ENCODE peak calls at places on chromosome 2, in eight cellular contexts. One of them, this sample, is unnamed. For H3K4me1, the result is how much of the 10 kb centered on the place peaks cover.

GRCh38 chr2:45595724-45596435 is 15.2 kb downstream of the SRBD1 start:
- DNase-seq in mesenchymal stem cell: no peak
- DNase-seq in right atrium auricular region: no peak
- DNase-seq in IMR-90: peak
- DNase-seq in HepG2: no peak
- DNase-seq in lung: peak
- DNase-seq in kidney: no peak
- DNase-seq in breast epithelium: no peak
- DNase-seq in this sample: peak

GRCh38 chr2:224952942-224953657 is 89.2 kb downstream of the DOCK10 start:
- DNase-seq in mesenchymal stem cell: no peak
- DNase-seq in right atrium auricular region: no peak
- DNase-seq in IMR-90: no peak
- DNase-seq in HepG2: no peak
- DNase-seq in lung: peak
- DNase-seq in kidney: no peak
- DNase-seq in breast epithelium: no peak
- DNase-seq in this sample: no peak

GRCh38 chr2:233491326-233491725 is 75.3 kb downstream of the USP40 start:
- DNase-seq in mesenchymal stem cell: no peak
- DNase-seq in right atrium auricular region: no peak
- DNase-seq in IMR-90: no peak
- DNase-seq in HepG2: no peak
- DNase-seq in lung: no peak
- DNase-seq in kidney: no peak
- DNase-seq in breast epithelium: no peak
- DNase-seq in this sample: no peak

GRCh38 chr2:193868833-193869232 is 1674.1 kb upstream of the TMEFF2 start:
- DNase-seq in mesenchymal stem cell: no peak
- DNase-seq in right atrium auricular region: no peak
- DNase-seq in IMR-90: no peak
- DNase-seq in HepG2: no peak
- DNase-seq in lung: no peak
- DNase-seq in kidney: no peak
- DNase-seq in breast epithelium: no peak
- DNase-seq in this sample: no peak

GRCh38 chr2:30583204-30583749 is 136.2 kb downstream of the LCLAT1 start:
- DNase-seq in mesenchymal stem cell: no peak
- DNase-seq in right atrium auricular region: no peak
- DNase-seq in IMR-90: no peak
- DNase-seq in HepG2: no peak
- DNase-seq in lung: no peak
- DNase-seq in kidney: no peak
- DNase-seq in breast epithelium: no peak
- DNase-seq in this sample: no peak

GRCh38 chr2:56565143-56565542 is 381.4 kb downstream of the CCDC85A start:
- DNase-seq in mesenchymal stem cell: peak
- DNase-seq in right atrium auricular region: no peak
- DNase-seq in IMR-90: no peak
- DNase-seq in HepG2: no peak
- DNase-seq in lung: no peak
- DNase-seq in kidney: no peak
- DNase-seq in breast epithelium: no peak
- DNase-seq in this sample: no peak

GRCh38 chr2:158998486-158999248 is 30.2 kb downstream of the TANC1 start:
- DNase-seq in mesenchymal stem cell: peak
- DNase-seq in right atrium auricular region: no peak
- DNase-seq in IMR-90: peak
- DNase-seq in HepG2: peak
- DNase-seq in lung: no peak
- DNase-seq in kidney: no peak
- DNase-seq in breast epithelium: no peak
- DNase-seq in this sample: no peak

GRCh38 chr2:140383781-140384180 is 1603.6 kb upstream of the NXPH2 start:
- DNase-seq in mesenchymal stem cell: peak
- DNase-seq in right atrium auricular region: no peak
- DNase-seq in IMR-90: no peak
- DNase-seq in HepG2: no peak
- DNase-seq in lung: no peak
- DNase-seq in kidney: no peak
- DNase-seq in breast epithelium: no peak
- DNase-seq in this sample: no peak

GRCh38 chr2:102098756-102099155 is 43.8 kb upstream of the IL1R1 start:
- DNase-seq in mesenchymal stem cell: no peak
- DNase-seq in right atrium auricular region: no peak
- DNase-seq in IMR-90: no peak
- DNase-seq in HepG2: no peak
- DNase-seq in lung: no peak
- DNase-seq in kidney: no peak
- DNase-seq in breast epithelium: no peak
- DNase-seq in this sample: no peak

GRCh38 chr2:102101097-102101843 is 41.3 kb upstream of the IL1R1 start:
- DNase-seq in mesenchymal stem cell: peak
- DNase-seq in right atrium auricular region: no peak
- DNase-seq in IMR-90: no peak
- DNase-seq in HepG2: no peak
- DNase-seq in lung: no peak
- DNase-seq in kidney: no peak
- DNase-seq in breast epithelium: no peak
- DNase-seq in this sample: no peak

GRCh38 chr2:102101844-102102635 is 40.5 kb upstream of the IL1R1 start:
- DNase-seq in mesenchymal stem cell: no peak
- DNase-seq in right atrium auricular region: no peak
- DNase-seq in IMR-90: no peak
- DNase-seq in HepG2: peak
- DNase-seq in lung: no peak
- DNase-seq in kidney: no peak
- DNase-seq in breast epithelium: no peak
- DNase-seq in this sample: peak

GRCh38 chr2:102100371-102101096 is 42.0 kb upstream of the IL1R1 start:
- DNase-seq in mesenchymal stem cell: peak
- DNase-seq in right atrium auricular region: no peak
- DNase-seq in IMR-90: peak
- DNase-seq in HepG2: peak
- DNase-seq in lung: no peak
- DNase-seq in kidney: no peak
- DNase-seq in breast epithelium: no peak
- DNase-seq in this sample: no peak

DNA sequence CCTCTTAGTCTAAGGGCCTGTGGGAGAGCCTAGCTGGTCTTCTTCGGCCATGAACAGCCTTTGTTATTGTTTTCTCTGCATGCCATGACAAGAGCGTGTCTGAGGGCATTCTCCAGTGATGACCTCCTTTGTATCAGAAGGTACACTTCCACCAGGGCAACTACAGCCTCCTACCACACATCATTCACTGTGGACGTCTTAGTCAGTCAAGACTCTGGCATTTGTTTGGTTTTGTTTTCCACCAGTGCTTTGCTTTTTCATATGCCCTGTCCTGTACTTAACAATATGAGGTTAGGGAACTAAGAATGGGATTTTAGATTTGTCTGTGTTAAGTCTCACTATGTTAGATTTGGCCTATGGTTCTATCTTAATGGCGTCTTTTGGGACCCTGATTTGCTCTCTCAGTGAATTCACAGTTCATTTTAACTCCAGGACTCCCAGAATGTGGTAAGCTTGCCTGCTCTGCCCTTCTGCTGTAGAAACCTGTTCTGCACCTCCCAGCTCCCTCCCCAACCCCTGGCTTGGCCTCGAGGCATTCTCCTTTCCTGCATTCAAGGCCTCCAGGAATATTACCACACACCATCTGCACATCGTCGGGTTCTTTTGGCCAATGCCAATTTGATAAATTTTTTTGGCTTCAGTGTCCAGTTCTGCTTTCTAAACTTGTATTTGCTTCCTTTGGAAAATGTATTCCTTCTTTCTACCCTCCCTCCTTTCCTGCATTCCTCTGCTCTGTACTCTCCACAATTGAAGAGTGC is 42.8 kb upstream of the IL1R1 start:
- DNase-seq in mesenchymal stem cell: no peak
- DNase-seq in right atrium auricular region: no peak
- DNase-seq in IMR-90: no peak
- DNase-seq in HepG2: no peak
- DNase-seq in lung: no peak
- DNase-seq in kidney: no peak
- DNase-seq in breast epithelium: no peak
- DNase-seq in this sample: no peak
- H3K4me1 ChIP-seq in mesenchymal stem cell: under half
- H3K4me1 ChIP-seq in right atrium auricular region: under half
- H3K4me1 ChIP-seq in IMR-90: under half
- H3K4me1 ChIP-seq in HepG2: half or more
- H3K4me1 ChIP-seq in lung: under half
- H3K4me1 ChIP-seq in kidney: under half
- H3K4me1 ChIP-seq in breast epithelium: under half
- H3K4me1 ChIP-seq in this sample: under half

GRCh38 chr2:16082276-16082675 is 141.9 kb downstream of the MYCN start:
- DNase-seq in mesenchymal stem cell: no peak
- DNase-seq in right atrium auricular region: no peak
- DNase-seq in IMR-90: no peak
- DNase-seq in HepG2: no peak
- DNase-seq in lung: no peak
- DNase-seq in kidney: no peak
- DNase-seq in breast epithelium: no peak
- DNase-seq in this sample: no peak

GRCh38 chr2:16085073-16085472 is 144.7 kb downstream of the MYCN start:
- DNase-seq in mesenchymal stem cell: no peak
- DNase-seq in right atrium auricular region: no peak
- DNase-seq in IMR-90: no peak
- DNase-seq in HepG2: no peak
- DNase-seq in lung: no peak
- DNase-seq in kidney: no peak
- DNase-seq in breast epithelium: no peak
- DNase-seq in this sample: no peak

GRCh38 chr2:16081316-16082200 is 141.2 kb downstream of the MYCN start:
- DNase-seq in mesenchymal stem cell: no peak
- DNase-seq in right atrium auricular region: no peak
- DNase-seq in IMR-90: no peak
- DNase-seq in HepG2: no peak
- DNase-seq in lung: no peak
- DNase-seq in kidney: no peak
- DNase-seq in breast epithelium: no peak
- DNase-seq in this sample: no peak

GRCh38 chr2:16080516-16080915 is 140.2 kb downstream of the MYCN start:
- DNase-seq in mesenchymal stem cell: no peak
- DNase-seq in right atrium auricular region: no peak
- DNase-seq in IMR-90: no peak
- DNase-seq in HepG2: no peak
- DNase-seq in lung: no peak
- DNase-seq in kidney: no peak
- DNase-seq in breast epithelium: no peak
- DNase-seq in this sample: no peak

GRCh38 chr2:16084274-16084673 is 143.9 kb downstream of the MYCN start:
- DNase-seq in mesenchymal stem cell: no peak
- DNase-seq in right atrium auricular region: no peak
- DNase-seq in IMR-90: no peak
- DNase-seq in HepG2: no peak
- DNase-seq in lung: no peak
- DNase-seq in kidney: no peak
- DNase-seq in breast epithelium: no peak
- DNase-seq in this sample: no peak
- H3K4me1 ChIP-seq in mesenchymal stem cell: under half
- H3K4me1 ChIP-seq in right atrium auricular region: under half
- H3K4me1 ChIP-seq in IMR-90: under half
- H3K4me1 ChIP-seq in HepG2: under half
- H3K4me1 ChIP-seq in lung: under half
- H3K4me1 ChIP-seq in kidney: under half
- H3K4me1 ChIP-seq in breast epithelium: under half
- H3K4me1 ChIP-seq in this sample: under half

GRCh38 chr2:47039502-47039870 is 115.6 kb downstream of the STPG4 start:
- DNase-seq in mesenchymal stem cell: peak
- DNase-seq in right atrium auricular region: no peak
- DNase-seq in IMR-90: no peak
- DNase-seq in HepG2: no peak
- DNase-seq in lung: no peak
- DNase-seq in kidney: no peak
- DNase-seq in breast epithelium: no peak
- DNase-seq in this sample: no peak
- H3K4me1 ChIP-seq in mesenchymal stem cell: under half
- H3K4me1 ChIP-seq in right atrium auricular region: half or more
- H3K4me1 ChIP-seq in IMR-90: half or more
- H3K4me1 ChIP-seq in HepG2: half or more
- H3K4me1 ChIP-seq in lung: under half
- H3K4me1 ChIP-seq in kidney: under half
- H3K4me1 ChIP-seq in breast epithelium: under half
- H3K4me1 ChIP-seq in this sample: under half

GRCh38 chr2:127654838-127655175 is 8.9 kb downstream of the GPR17 start:
- DNase-seq in mesenchymal stem cell: no peak
- DNase-seq in right atrium auricular region: no peak
- DNase-seq in IMR-90: no peak
- DNase-seq in HepG2: no peak
- DNase-seq in lung: no peak
- DNase-seq in kidney: peak
- DNase-seq in breast epithelium: no peak
- DNase-seq in this sample: no peak

GRCh38 chr2:127658146-127658545 is 12.2 kb downstream of the GPR17 start:
- DNase-seq in mesenchymal stem cell: no peak
- DNase-seq in right atrium auricular region: no peak
- DNase-seq in IMR-90: no peak
- DNase-seq in HepG2: no peak
- DNase-seq in lung: no peak
- DNase-seq in kidney: no peak
- DNase-seq in breast epithelium: no peak
- DNase-seq in this sample: no peak

GRCh38 chr2:127657232-127657595 is 11.3 kb downstream of the GPR17 start:
- DNase-seq in mesenchymal stem cell: no peak
- DNase-seq in right atrium auricular region: no peak
- DNase-seq in IMR-90: no peak
- DNase-seq in HepG2: no peak
- DNase-seq in lung: no peak
- DNase-seq in kidney: peak
- DNase-seq in breast epithelium: no peak
- DNase-seq in this sample: no peak

GRCh38 chr2:127655209-127656073 is 9.5 kb downstream of the GPR17 start:
- DNase-seq in mesenchymal stem cell: no peak
- DNase-seq in right atrium auricular region: no peak
- DNase-seq in IMR-90: no peak
- DNase-seq in HepG2: no peak
- DNase-seq in lung: no peak
- DNase-seq in kidney: peak
- DNase-seq in breast epithelium: no peak
- DNase-seq in this sample: peak

DNA sequence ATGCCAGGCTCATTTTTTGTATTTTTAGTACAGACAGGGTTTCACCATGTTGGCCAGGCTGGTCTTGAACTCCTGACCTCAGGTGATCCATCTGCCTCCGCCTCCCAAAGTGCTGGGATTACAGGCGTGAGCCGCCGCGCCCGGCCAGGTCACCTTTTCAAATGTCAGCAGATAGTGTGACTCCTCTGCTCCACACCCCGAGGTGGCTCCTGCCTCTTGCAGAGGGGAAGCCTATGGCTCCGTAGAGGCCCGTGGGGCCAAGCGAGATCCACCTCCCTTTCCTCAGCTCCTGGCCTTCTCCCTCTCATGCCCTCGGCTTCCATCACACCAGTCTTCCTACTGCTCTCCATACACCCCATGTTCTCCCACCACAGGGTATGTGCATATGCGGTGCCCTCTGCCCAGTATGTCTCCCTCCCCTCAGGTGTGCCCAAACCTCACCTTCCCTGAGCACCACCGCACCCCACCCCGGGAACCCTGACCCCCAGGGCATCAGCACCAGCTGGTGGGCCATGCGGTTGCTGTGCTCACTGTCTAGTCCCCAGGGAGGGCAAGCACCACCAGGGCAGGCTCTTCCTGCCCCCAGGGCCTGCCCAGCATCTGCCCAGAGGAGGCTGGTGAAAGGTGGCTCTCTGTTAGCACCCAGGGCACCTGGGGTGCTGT is 10.7 kb downstream of the GPR17 start:
- DNase-seq in mesenchymal stem cell: no peak
- DNase-seq in right atrium auricular region: no peak
- DNase-seq in IMR-90: no peak
- DNase-seq in HepG2: no peak
- DNase-seq in lung: no peak
- DNase-seq in kidney: peak
- DNase-seq in breast epithelium: no peak
- DNase-seq in this sample: no peak
- H3K4me1 ChIP-seq in mesenchymal stem cell: under half
- H3K4me1 ChIP-seq in right atrium auricular region: half or more
- H3K4me1 ChIP-seq in IMR-90: under half
- H3K4me1 ChIP-seq in HepG2: under half
- H3K4me1 ChIP-seq in lung: under half
- H3K4me1 ChIP-seq in kidney: under half
- H3K4me1 ChIP-seq in breast epithelium: under half
- H3K4me1 ChIP-seq in this sample: under half

This sample was measured in pancreas.